ENCODE peak calls at places on chromosomes 4 and X, in ten cellular contexts. H, F, T, A, N, W, D, G, Y and M are unnamed samples.

GRCh38 chr4:19309365-19309764 is 942.3 kb upstream of the SLIT2 start:
- DNase-seq in F (peak; percentile 79), G (no peak), T (no peak), A (no peak), H (peak; percentile 18), Y (no peak), N (no peak), D (no peak), W (peak; percentile 10), M (peak; percentile 44)

GRCh38 chr4:41572414-41572986 is 34.5 kb downstream of the LIMCH1 start:
- DNase-seq in G (no peak), H (no peak), A (no peak), W (no peak), T (no peak), D (no peak), Y (no peak), F (no peak), N (no peak), M (no peak)

GRCh38 chrX:110852180-110852579 is 56.6 kb upstream of the CHRDL1 start:
- DNase-seq in T (peak; percentile 20), D (no peak), Y (peak; percentile 1), F (peak; percentile 26), N (no peak), G (peak; percentile 19), A (no peak), W (peak; percentile 37), H (peak; percentile 19), M (peak; percentile 37)

GRCh38 chrX:97405031-97405685 is 521.5 kb downstream of the RPA4 start:
- DNase-seq in D (no peak), T (no peak), W (no peak), N (no peak), F (peak; percentile 47), A (no peak), Y (no peak), G (no peak), H (no peak), M (peak; percentile 21)

GRCh38 chrX:118346258-118347094 is 570 bp downstream of the WDR44 start:
- DNase-seq in W (peak; percentile 36), D (peak; percentile 72), A (peak; percentile 44), T (peak; percentile 34), G (peak; percentile 46), N (peak; percentile 42), Y (peak; percentile 62), F (no peak), H (peak; percentile 40), M (peak; percentile 39)

GRCh38 chrX:119155416-119156035 is 27.9 kb upstream of the KIAA1210 start:
- DNase-seq in F (peak; percentile 81), G (peak; percentile 47), D (no peak), H (peak; percentile 39), A (no peak), T (no peak), Y (no peak), W (no peak), N (no peak), M (peak; percentile 69)

GRCh38 chrX:31236231-31236630 is 164.4 kb upstream of the FTHL17 start:
- DNase-seq in D (no peak), W (no peak), A (no peak), F (no peak), Y (no peak), G (no peak), H (no peak), T (no peak), N (no peak), M (no peak)

GRCh38 chr4:67933755-67934154 is 29.5 kb downstream of the TMPRSS11A start:
- DNase-seq in T (no peak), G (no peak), F (peak; percentile 11), D (no peak), H (no peak), N (no peak), Y (no peak), A (no peak), W (no peak), M (peak; percentile 30)

GRCh38 chr4:168496834-168497233 is at the start of gene PALLD:
- DNase-seq in T (no peak), G (no peak), N (peak; percentile 67), A (no peak), W (no peak), Y (no peak), F (peak; percentile 26), D (no peak), H (peak; percentile 7), M (no peak)

GRCh38 chr4:4819213-4819606 is 40.3 kb upstream of the MSX1 start:
- DNase-seq in G (no peak), T (no peak), W (no peak), D (no peak), F (no peak), A (no peak), N (no peak), H (no peak), Y (no peak), M (no peak)

GRCh38 chrX:13692771-13693231 is 3.9 kb downstream of the RAB9A start:
- DNase-seq in A (no peak), T (no peak), N (no peak), G (no peak), F (no peak), W (no peak), Y (no peak), H (no peak), D (no peak), M (no peak)

GRCh38 chrX:150730719-150731118 is 37.5 kb downstream of the MTMR1 start:
- DNase-seq in W (no peak), D (no peak), Y (no peak), A (no peak), N (no peak), F (no peak), G (no peak), H (no peak), T (no peak), M (no peak)

GRCh38 chrX:139554991-139555675 is 24.6 kb downstream of the F9 start:
- DNase-seq in W (peak; percentile 27), A (no peak), N (no peak), T (no peak), Y (no peak), H (no peak), G (no peak), D (no peak), F (no peak), M (no peak)

GRCh38 chrX:139560221-139560620 is 29.7 kb downstream of the F9 start:
- DNase-seq in G (no peak), W (no peak), F (peak; percentile 3), A (no peak), H (no peak), N (no peak), Y (no peak), T (no peak), D (no peak), M (peak; percentile 12)

GRCh38 chrX:139563251-139563650 is 32.7 kb downstream of the F9 start:
- DNase-seq in D (no peak), Y (no peak), A (no peak), W (no peak), N (no peak), F (no peak), T (no peak), G (no peak), H (no peak), M (peak; percentile 4)

GRCh38 chrX:139554367-139554766 is 23.8 kb downstream of the F9 start:
- DNase-seq in N (no peak), T (no peak), A (no peak), W (no peak), H (no peak), G (no peak), F (no peak), D (no peak), Y (no peak), M (no peak)

GRCh38 chrX:139559383-139560042 is 29.0 kb downstream of the F9 start:
- DNase-seq in N (no peak), W (peak; percentile 63), T (peak; percentile 41), Y (peak; percentile 11), D (no peak), A (peak; percentile 41), G (peak; percentile 68), H (peak; percentile 71), F (peak; percentile 50), M (peak; percentile 70)
- TF ChIP-seq CTCF in N (peak; percentile 39), W (peak; percentile 56), T (peak; percentile 44), Y (peak; percentile 20), D (no peak), A (peak; percentile 37), G (peak; percentile 47), H (peak; percentile 61), F (peak; percentile 34), M (peak; percentile 33)

DNA sequence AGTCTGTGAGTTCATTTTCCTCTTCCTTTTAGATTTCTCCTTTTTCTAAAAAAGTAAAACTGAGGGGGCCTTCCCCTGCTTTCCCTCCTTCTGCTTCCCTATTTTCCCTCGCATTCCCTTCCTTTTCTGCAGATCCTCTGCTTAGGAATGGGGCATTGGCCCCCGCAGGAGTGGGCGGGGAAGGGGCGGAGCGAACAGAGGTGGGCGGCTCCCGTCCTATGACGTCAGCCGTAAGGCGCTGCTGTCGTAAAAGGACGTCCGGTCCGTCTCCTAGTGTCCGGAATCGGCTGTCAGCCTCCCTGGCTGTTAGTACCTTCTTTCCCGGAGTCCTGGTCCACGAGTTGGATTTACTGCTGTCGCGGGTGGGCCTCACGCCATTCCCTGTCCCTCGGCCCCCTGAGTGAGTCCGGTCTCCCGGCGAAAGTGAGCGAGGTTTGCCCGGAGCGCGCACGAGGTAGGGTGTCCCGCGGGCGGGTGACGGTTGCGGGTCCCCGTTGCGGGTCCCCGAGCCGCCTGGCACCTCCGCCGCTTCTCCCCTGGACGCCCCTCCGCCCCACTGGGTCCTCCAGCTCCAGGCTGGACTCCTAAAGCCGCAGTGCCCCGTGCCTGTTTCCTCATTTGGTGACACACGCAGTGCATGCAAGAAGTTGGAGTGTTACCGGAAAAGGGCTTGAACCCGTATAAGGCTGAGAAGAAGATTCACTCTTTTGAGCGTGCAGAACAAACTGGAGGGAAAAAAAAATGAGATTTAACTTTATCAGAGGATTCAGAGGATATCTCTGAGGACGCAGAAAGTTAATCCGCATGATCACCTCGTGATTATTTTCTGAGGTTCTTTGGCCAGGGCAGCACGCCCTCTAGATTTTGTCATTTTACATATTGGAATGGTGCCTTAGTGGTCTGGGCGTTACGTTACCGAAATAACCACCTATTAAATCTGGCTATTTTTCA is at the start of gene ZNF330:
- DNase-seq in D (peak; percentile 95), H (peak; percentile 96), Y (peak; percentile 89), A (peak; percentile 91), W (peak; percentile 89), F (peak; percentile 95), N (peak; percentile 94), G (peak; percentile 90), T (peak; percentile 97), M (peak; percentile 91)
- TF ChIP-seq CTCF in D (no peak), H (peak; percentile 31), Y (peak; percentile 15), A (no peak), W (peak; percentile 18), F (peak; percentile 24), N (peak; percentile 27), G (peak; percentile 37), T (no peak), M (no peak)

GRCh38 chrX:153927936-153928760 is 2.1 kb upstream of the ARHGAP4 start:
- DNase-seq in T (peak; percentile 86), N (peak; percentile 98), Y (peak; percentile 95), G (peak; percentile 99), A (peak; percentile 97), D (peak; percentile 98), W (peak; percentile 96), H (peak; percentile 96), F (peak; percentile 98), M (peak; percentile 95)
- TF ChIP-seq CTCF in T (no peak), N (peak; percentile 17), Y (no peak), G (peak; percentile 26), A (no peak), D (no peak), W (no peak), H (peak; percentile 22), F (peak; percentile 27), M (peak; percentile 10)

DNA sequence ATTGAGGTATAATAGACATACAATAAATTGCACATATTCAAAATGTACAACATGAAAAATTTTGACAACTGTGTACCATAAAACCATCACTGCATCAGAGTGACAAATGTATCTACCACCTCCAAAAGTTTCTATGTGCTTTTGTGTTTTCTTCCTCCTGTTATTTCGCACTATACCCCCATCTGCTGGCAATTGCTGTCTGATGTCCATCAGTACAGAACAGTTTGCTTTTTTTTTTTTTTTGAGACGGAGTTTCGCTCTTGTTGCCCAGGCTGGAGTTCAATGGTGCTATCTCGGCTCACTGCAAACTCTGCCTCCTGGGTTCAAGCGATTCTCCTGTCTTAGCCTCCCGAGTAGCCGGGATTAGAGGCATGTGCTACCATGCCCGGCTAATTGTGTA is 154.3 kb upstream of the GIMD1 start:
- DNase-seq in W (peak; percentile 11), F (no peak), D (no peak), N (no peak), G (peak; percentile 12), T (peak; percentile 11), A (no peak), Y (no peak), H (no peak), M (peak; percentile 4)
- TF ChIP-seq CTCF in W (peak; percentile 46), F (no peak), D (no peak), N (no peak), G (peak; percentile 6), T (no peak), A (no peak), Y (no peak), H (peak; percentile 10), M (no peak)